ENCODE peak calls at places on chromosome 1, in eight cellular contexts. T is endodermal cell; Q is cardiac muscle cell; B is breast epithelium; V is SK-N-SH; I is aorta; M is naive thymus-derived CD4-positive, alpha-beta T cell; D is esophagus squamous epithelium. L is an unnamed sample.

GRCh38 chr1:224727851-224728250 is 111.7 kb downstream of the CNIH3 start:
- DNase-seq in T (no peak), Q (no peak), B (no peak), V (no peak), I (no peak), M (no peak), D (no peak), L (no peak)

GRCh38 chr1:6273380-6273891 is 12.5 kb upstream of the GPR153 start:
- DNase-seq in T (peak; percentile 84), Q (peak; percentile 40), B (no peak), V (no peak), I (no peak), M (no peak), D (no peak), L (no peak)

GRCh38 chr1:54220004-54220811 is 20.2 kb downstream of the MRPL37 start:
- DNase-seq in T (peak; percentile 66), Q (peak; percentile 71), B (no peak), V (no peak), I (peak; percentile 74), M (no peak), D (no peak), L (no peak)

GRCh38 chr1:3695326-3696217 is 43.3 kb downstream of the TP73 start:
- DNase-seq in T (peak; percentile 93), Q (peak; percentile 45), B (no peak), V (peak; percentile 96), I (no peak), M (peak; percentile 20), D (no peak), L (peak; percentile 65)

GRCh38 chr1:182035097-182035770 is 26.3 kb downstream of the ZNF648 start:
- DNase-seq in T (peak; percentile 83), Q (no peak), B (no peak), V (no peak), I (no peak), M (no peak), D (no peak), L (no peak)

GRCh38 chr1:54671985-54672608 is 30.5 kb downstream of the MROH7 start:
- DNase-seq in T (peak; percentile 94), Q (peak; percentile 64), B (no peak), V (peak; percentile 78), I (no peak), M (peak; percentile 63), D (no peak), L (peak; percentile 65)

GRCh38 chr1:56415258-56415657 is 164.1 kb downstream of the PLPP3 start:
- DNase-seq in T (peak; percentile 36), Q (no peak), B (no peak), V (no peak), I (no peak), M (no peak), D (no peak), L (no peak)

GRCh38 chr1:217274927-217275616 is 355.8 kb downstream of the GPATCH2 start:
- DNase-seq in T (no peak), Q (peak; percentile 53), B (no peak), V (no peak), I (no peak), M (no peak), D (no peak), L (no peak)

GRCh38 chr1:82549851-82550250 is 749.1 kb downstream of the ADGRL2 start:
- DNase-seq in T (no peak), Q (no peak), B (no peak), V (no peak), I (no peak), M (no peak), D (no peak), L (no peak)

GRCh38 chr1:15177710-15178166 is 24.2 kb downstream of the TMEM51 start:
- DNase-seq in T (no peak), Q (peak; percentile 48), B (no peak), V (no peak), I (no peak), M (no peak), D (no peak), L (no peak)

GRCh38 chr1:151618470-151618869 is 6.6 kb downstream of the SNX27 start:
- DNase-seq in T (no peak), Q (no peak), B (no peak), V (no peak), I (no peak), M (no peak), D (no peak), L (no peak)
- H3K4me1 ChIP-seq in T (peaks cover 4% of the 10 kb centered on the region), Q (peaks cover 7% of the 10 kb centered on the region), B (no peaks in the 10 kb centered on the region), V (peaks cover 25% of the 10 kb centered on the region), I (no peaks in the 10 kb centered on the region), M (peaks cover 2% of the 10 kb centered on the region), D (peaks cover 50% of the 10 kb centered on the region), L (peaks cover 27% of the 10 kb centered on the region)

DNA sequence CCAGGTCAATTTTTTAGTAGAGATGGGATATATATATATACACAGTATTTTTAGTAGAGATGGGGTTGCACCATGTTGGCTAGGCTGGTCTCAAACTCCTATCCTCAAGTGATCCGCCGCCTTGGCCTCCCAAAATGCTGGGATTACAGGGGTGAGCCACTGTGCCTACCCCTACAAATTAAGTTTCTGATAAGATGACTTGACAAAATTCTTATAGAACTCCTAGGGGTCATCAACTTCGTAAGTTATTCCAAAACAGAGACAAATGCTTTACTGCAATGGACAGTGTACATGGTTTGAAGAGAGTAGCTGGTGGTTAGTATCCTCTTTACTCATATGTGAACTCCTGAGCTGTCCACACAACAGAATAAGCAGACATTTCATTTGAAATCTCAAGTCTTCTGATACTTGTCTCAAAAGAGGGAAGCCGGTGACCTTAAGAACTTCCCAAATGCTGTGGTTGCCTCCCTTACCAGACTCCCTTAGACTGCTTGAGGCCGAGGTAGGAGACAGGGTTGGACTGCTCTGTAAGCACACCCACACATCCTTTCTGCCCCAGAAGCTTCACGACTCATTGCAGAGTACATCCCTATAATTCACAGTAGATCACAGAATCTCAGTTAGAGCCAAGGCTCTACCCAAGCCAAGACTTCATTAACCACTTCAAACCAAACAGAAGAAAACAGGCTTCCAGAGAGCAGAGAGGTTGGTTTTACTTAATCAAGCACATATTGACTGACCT is 244.1 kb upstream of the IRF2BP2 start:
- DNase-seq in T (peak; percentile 12), Q (no peak), B (no peak), V (no peak), I (no peak), M (no peak), D (no peak), L (no peak)
- H3K4me1 ChIP-seq in T (peaks cover 4% of the 10 kb centered on the region), Q (peaks cover 8% of the 10 kb centered on the region), B (no peaks in the 10 kb centered on the region), V (peaks cover 19% of the 10 kb centered on the region), I (no peaks in the 10 kb centered on the region), M (peaks cover 7% of the 10 kb centered on the region), D (peaks cover 8% of the 10 kb centered on the region), L (no peaks in the 10 kb centered on the region)

DNA sequence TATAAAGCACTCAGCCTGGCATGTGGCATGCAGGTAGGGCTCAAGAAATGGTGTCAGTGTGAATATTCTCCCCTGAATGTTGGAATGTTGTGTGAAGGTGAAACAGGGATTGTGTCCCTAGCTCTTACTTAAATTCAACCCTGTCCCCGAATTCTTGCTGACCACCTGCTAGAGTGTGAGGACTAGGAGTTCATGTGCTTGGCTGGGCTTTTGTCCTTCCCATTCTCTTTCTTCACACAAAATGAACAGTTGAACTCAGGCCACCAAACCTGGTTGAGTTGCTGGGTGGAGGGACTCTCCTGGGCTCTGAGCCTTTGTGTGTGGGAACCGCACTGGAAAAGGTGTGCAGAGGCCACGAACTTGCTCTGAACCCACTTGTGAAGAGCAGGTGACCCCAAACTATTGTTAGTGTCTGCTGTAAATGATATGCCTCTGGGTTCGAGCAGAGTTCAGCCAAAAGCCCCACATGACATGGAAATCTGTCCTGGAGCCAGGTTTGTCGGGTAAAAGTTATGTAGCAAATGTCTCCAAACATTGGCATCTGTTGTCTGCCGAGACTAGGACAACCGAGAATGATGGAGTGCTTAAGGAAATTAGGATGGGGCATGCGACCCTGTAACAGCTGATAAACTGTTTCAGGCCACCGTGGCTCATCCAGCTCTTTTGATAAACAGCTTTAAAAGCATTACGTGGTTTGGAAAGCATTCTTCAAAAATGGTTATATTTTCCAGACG is 144.2 kb downstream of the DHRS3 start:
- DNase-seq in T (no peak), Q (no peak), B (no peak), V (no peak), I (no peak), M (no peak), D (no peak), L (no peak)
- H3K4me1 ChIP-seq in T (no peaks in the 10 kb centered on the region), Q (peaks cover 58% of the 10 kb centered on the region), B (peaks cover 14% of the 10 kb centered on the region), V (peaks cover 16% of the 10 kb centered on the region), I (peaks cover 5% of the 10 kb centered on the region), M (peaks cover 95% of the 10 kb centered on the region), D (peaks cover 59% of the 10 kb centered on the region), L (no peaks in the 10 kb centered on the region)

DNA sequence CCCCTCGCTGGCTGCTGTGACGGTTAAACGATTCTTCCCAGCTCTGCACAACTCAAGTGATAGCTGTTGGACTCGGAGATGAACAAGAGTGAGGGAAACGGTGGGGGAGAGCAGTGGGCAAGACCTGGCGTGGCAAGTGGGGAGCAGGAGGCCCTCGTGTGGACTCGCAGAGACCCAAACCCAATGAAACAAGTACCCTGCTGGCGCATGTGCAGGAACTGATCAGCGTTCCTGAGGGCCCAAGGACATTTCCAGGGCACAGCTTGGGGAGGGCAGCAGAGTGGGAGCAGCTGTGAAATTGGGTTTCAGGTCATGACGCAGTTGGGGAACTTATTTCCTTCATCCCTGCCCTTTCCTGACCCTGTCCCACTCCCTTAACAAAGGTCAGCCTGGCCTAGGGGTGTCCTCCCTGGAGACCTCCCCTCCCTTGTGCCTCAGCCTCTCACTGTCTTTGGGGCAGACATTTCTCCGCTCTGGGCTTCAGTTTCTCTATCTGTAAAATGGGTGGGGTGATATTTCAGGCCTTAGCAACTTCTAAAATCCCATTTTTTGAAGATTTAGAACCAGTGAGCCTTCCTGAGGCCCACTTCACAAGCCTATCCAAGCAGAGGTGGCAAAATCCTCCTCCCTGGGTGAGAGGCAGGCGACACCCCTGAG is 27.9 kb upstream of the ECE1 start:
- DNase-seq in T (no peak), Q (no peak), B (no peak), V (no peak), I (no peak), M (no peak), D (no peak), L (no peak)
- H3K4me1 ChIP-seq in T (peaks cover 46% of the 10 kb centered on the region), Q (peaks cover 55% of the 10 kb centered on the region), B (peaks cover 60% of the 10 kb centered on the region), V (peaks cover 17% of the 10 kb centered on the region), I (peaks cover 3% of the 10 kb centered on the region), M (peaks cover 19% of the 10 kb centered on the region), D (peaks cover 67% of the 10 kb centered on the region), L (peaks cover 68% of the 10 kb centered on the region)

DNA sequence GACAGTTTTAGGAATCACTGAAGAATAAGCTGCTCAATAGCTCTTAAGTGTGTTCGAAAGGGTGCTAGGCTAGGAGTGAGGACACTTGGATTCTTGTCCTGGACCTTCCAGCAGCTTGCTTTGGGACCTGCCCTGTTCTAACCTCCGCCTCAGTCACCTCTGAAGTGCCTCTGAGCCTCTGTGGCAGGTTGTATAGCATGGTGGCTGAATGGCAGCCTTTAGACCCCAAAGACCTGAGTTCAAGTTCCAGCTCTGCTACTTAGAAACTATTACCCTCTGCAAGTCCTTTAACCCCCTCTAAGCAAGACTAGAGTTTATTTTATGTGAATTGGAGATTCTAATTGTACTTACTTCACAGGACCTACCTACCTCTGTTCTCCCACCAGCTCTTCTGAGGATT is 81.5 kb downstream of the RRAGC start:
- DNase-seq in T (no peak), Q (no peak), B (no peak), V (no peak), I (no peak), M (no peak), D (no peak), L (no peak)
- H3K4me1 ChIP-seq in T (peaks cover 3% of the 10 kb centered on the region), Q (no peaks in the 10 kb centered on the region), B (no peaks in the 10 kb centered on the region), V (no peaks in the 10 kb centered on the region), I (no peaks in the 10 kb centered on the region), M (no peaks in the 10 kb centered on the region), D (no peaks in the 10 kb centered on the region), L (no peaks in the 10 kb centered on the region)

L was measured in BE2C.